ENCODE peak calls at places on chromosomes 1 and 21, in ten cellular contexts. One of them, this sample, is unnamed.

GRCh38 chr1:13699510-13699909 is 478 bp upstream of the PRDM2 start:
- DNase-seq in heart left ventricle: no peak
- DNase-seq in BE2C: no peak
- DNase-seq in HCT116: no peak
- DNase-seq in H9: peak; percentile 37
- DNase-seq in WTC11: no peak
- DNase-seq in MCF 10A: no peak
- DNase-seq in fibroblast of pulmonary artery: peak; percentile 10
- DNase-seq in CD8-positive, alpha-beta T cell: no peak
- DNase-seq in GM13976: peak; percentile 27
- DNase-seq in this sample: no peak

GRCh38 chr1:67133177-67133576 is 1.6 kb downstream of the C1orf141 start:
- DNase-seq in BE2C: no peak
- DNase-seq in GM13976: no peak
- DNase-seq in CD8-positive, alpha-beta T cell: no peak
- DNase-seq in fibroblast of pulmonary artery: no peak
- DNase-seq in WTC11: no peak
- DNase-seq in MCF 10A: no peak
- DNase-seq in heart left ventricle: no peak
- DNase-seq in H9: no peak
- DNase-seq in HCT116: no peak
- DNase-seq in this sample: no peak

GRCh38 chr1:226736908-226737818 is 1.9 kb downstream of the ITPKB start:
- DNase-seq in fibroblast of pulmonary artery: peak; percentile 39
- DNase-seq in heart left ventricle: peak; percentile 55
- DNase-seq in WTC11: peak; percentile 59
- DNase-seq in MCF 10A: no peak
- DNase-seq in H9: peak; percentile 63
- DNase-seq in BE2C: peak; percentile 61
- DNase-seq in CD8-positive, alpha-beta T cell: no peak
- DNase-seq in GM13976: peak; percentile 60
- DNase-seq in HCT116: no peak
- DNase-seq in this sample: peak; percentile 31

GRCh38 chr1:162538815-162539431 is 22.6 kb upstream of the UAP1 start:
- DNase-seq in GM13976: no peak
- DNase-seq in HCT116: peak; percentile 75
- DNase-seq in heart left ventricle: no peak
- DNase-seq in WTC11: no peak
- DNase-seq in BE2C: no peak
- DNase-seq in CD8-positive, alpha-beta T cell: no peak
- DNase-seq in MCF 10A: peak; percentile 80
- DNase-seq in H9: no peak
- DNase-seq in fibroblast of pulmonary artery: peak; percentile 88
- DNase-seq in this sample: no peak

GRCh38 chr21:44920694-44921604 is at the start of gene ITGB2:
- DNase-seq in WTC11: no peak
- DNase-seq in BE2C: no peak
- DNase-seq in heart left ventricle: peak; percentile 72
- DNase-seq in GM13976: peak; percentile 78
- DNase-seq in MCF 10A: no peak
- DNase-seq in H9: no peak
- DNase-seq in HCT116: no peak
- DNase-seq in CD8-positive, alpha-beta T cell: peak; percentile 50
- DNase-seq in fibroblast of pulmonary artery: no peak
- DNase-seq in this sample: no peak

GRCh38 chr1:96979869-96980268 is 258.3 kb downstream of the PTBP2 start:
- DNase-seq in HCT116: no peak
- DNase-seq in WTC11: no peak
- DNase-seq in MCF 10A: no peak
- DNase-seq in H9: no peak
- DNase-seq in fibroblast of pulmonary artery: no peak
- DNase-seq in heart left ventricle: no peak
- DNase-seq in GM13976: no peak
- DNase-seq in CD8-positive, alpha-beta T cell: no peak
- DNase-seq in BE2C: no peak
- DNase-seq in this sample: no peak

GRCh38 chr1:64775152-64775551 is 30.3 kb downstream of the RAVER2 start:
- DNase-seq in BE2C: no peak
- DNase-seq in WTC11: no peak
- DNase-seq in CD8-positive, alpha-beta T cell: no peak
- DNase-seq in MCF 10A: no peak
- DNase-seq in GM13976: no peak
- DNase-seq in heart left ventricle: no peak
- DNase-seq in H9: no peak
- DNase-seq in fibroblast of pulmonary artery: no peak
- DNase-seq in HCT116: no peak
- DNase-seq in this sample: no peak

GRCh38 chr21:45478115-45478801 is 64.0 kb downstream of the SLC19A1 start:
- DNase-seq in CD8-positive, alpha-beta T cell: peak; percentile 72
- DNase-seq in H9: peak; percentile 84
- DNase-seq in heart left ventricle: peak; percentile 71
- DNase-seq in HCT116: peak; percentile 12
- DNase-seq in BE2C: peak; percentile 83
- DNase-seq in GM13976: peak; percentile 89
- DNase-seq in WTC11: peak; percentile 86
- DNase-seq in fibroblast of pulmonary artery: peak; percentile 75
- DNase-seq in MCF 10A: peak; percentile 50
- DNase-seq in this sample: peak; percentile 66

GRCh38 chr1:62271932-62272728 is 47.1 kb downstream of the KANK4 start:
- DNase-seq in BE2C: peak; percentile 40
- DNase-seq in WTC11: no peak
- DNase-seq in GM13976: peak; percentile 47
- DNase-seq in HCT116: no peak
- DNase-seq in fibroblast of pulmonary artery: no peak
- DNase-seq in MCF 10A: no peak
- DNase-seq in heart left ventricle: no peak
- DNase-seq in H9: no peak
- DNase-seq in CD8-positive, alpha-beta T cell: peak; percentile 27
- DNase-seq in this sample: no peak

GRCh38 chr1:200540281-200540680 is 80.3 kb downstream of the KIF14 start:
- DNase-seq in BE2C: no peak
- DNase-seq in MCF 10A: no peak
- DNase-seq in CD8-positive, alpha-beta T cell: no peak
- DNase-seq in heart left ventricle: no peak
- DNase-seq in fibroblast of pulmonary artery: no peak
- DNase-seq in WTC11: no peak
- DNase-seq in HCT116: no peak
- DNase-seq in GM13976: no peak
- DNase-seq in H9: no peak
- DNase-seq in this sample: no peak

GRCh38 chr21:45264919-45265515 is 22.7 kb downstream of the POFUT2 start:
- DNase-seq in fibroblast of pulmonary artery: no peak
- DNase-seq in H9: peak; percentile 19
- DNase-seq in heart left ventricle: peak; percentile 15
- DNase-seq in GM13976: no peak
- DNase-seq in MCF 10A: no peak
- DNase-seq in WTC11: no peak
- DNase-seq in CD8-positive, alpha-beta T cell: no peak
- DNase-seq in HCT116: no peak
- DNase-seq in BE2C: no peak
- DNase-seq in this sample: peak; percentile 3

GRCh38 chr1:224368409-224368808 is 11.7 kb downstream of the CNIH4 start:
- DNase-seq in WTC11: no peak
- DNase-seq in BE2C: no peak
- DNase-seq in fibroblast of pulmonary artery: no peak
- DNase-seq in HCT116: no peak
- DNase-seq in heart left ventricle: no peak
- DNase-seq in GM13976: peak; percentile 50
- DNase-seq in H9: no peak
- DNase-seq in MCF 10A: no peak
- DNase-seq in CD8-positive, alpha-beta T cell: no peak
- DNase-seq in this sample: no peak

GRCh38 chr1:21326861-21327344 is 36.6 kb upstream of the ECE1 start:
- DNase-seq in WTC11: no peak
- DNase-seq in MCF 10A: no peak
- DNase-seq in GM13976: no peak
- DNase-seq in H9: no peak
- DNase-seq in CD8-positive, alpha-beta T cell: no peak
- DNase-seq in HCT116: no peak
- DNase-seq in heart left ventricle: peak; percentile 81
- DNase-seq in fibroblast of pulmonary artery: no peak
- DNase-seq in BE2C: peak; percentile 43
- DNase-seq in this sample: no peak

GRCh38 chr1:25743164-25744139 is 56.5 kb upstream of the SELENON start:
- DNase-seq in MCF 10A: no peak
- DNase-seq in heart left ventricle: peak; percentile 97
- DNase-seq in GM13976: no peak
- DNase-seq in fibroblast of pulmonary artery: peak; percentile 85
- DNase-seq in H9: no peak
- DNase-seq in HCT116: no peak
- DNase-seq in CD8-positive, alpha-beta T cell: no peak
- DNase-seq in WTC11: no peak
- DNase-seq in BE2C: peak; percentile 80
- DNase-seq in this sample: no peak

DNA sequence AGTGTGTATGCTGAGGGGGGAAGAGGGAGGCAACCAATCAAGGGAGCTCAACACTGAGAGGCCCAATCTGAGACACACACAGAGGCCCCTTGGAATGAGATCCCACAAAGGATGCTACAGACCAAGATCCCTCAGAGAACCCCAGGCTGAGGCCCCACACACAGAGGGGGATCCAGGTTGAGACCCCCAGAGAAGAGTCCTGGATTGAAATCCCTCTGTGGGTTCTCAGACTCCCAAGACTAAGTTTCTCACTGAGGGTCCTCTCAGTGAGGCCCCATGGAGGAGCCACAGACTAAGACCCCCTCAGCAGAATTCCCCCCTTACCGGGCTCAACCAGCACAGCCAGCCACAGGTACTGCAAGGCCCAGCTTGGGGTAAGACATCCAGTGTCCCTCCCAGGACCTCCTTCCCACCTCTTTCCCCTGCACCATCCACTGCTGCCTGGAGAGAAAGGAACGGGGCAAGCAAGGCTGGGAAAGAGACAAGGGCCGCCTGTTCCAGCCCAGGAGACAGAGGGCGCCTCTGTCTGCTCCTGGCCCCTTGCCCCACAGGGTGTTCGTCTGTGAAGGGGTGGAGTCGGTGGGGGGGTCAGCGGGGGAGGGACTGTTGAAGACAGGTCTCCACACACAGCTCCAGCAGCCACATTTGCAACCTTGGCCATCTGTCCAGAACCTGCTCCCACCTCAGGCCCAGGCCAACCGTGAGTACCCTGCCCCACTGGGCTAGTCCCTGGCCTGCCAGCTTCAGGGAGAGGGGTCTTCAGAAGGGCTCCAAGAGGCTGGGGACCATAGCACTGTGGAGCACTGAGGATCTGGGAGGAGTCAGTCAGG is at the start of gene S100A1:
- DNase-seq in GM13976: no peak
- DNase-seq in HCT116: no peak
- DNase-seq in CD8-positive, alpha-beta T cell: no peak
- DNase-seq in BE2C: no peak
- DNase-seq in MCF 10A: no peak
- DNase-seq in WTC11: no peak
- DNase-seq in heart left ventricle: peak; percentile 87
- DNase-seq in H9: no peak
- DNase-seq in fibroblast of pulmonary artery: no peak
- DNase-seq in this sample: no peak
- TF ChIP-seq CTCF in GM13976: no peak
- TF ChIP-seq CTCF in HCT116: no peak
- TF ChIP-seq CTCF in CD8-positive, alpha-beta T cell: no peak
- TF ChIP-seq CTCF in BE2C: no peak
- TF ChIP-seq CTCF in MCF 10A: no peak
- TF ChIP-seq CTCF in WTC11: peak; percentile 27
- TF ChIP-seq CTCF in heart left ventricle: no peak
- TF ChIP-seq CTCF in H9: no peak
- TF ChIP-seq CTCF in fibroblast of pulmonary artery: no peak
- TF ChIP-seq CTCF in this sample: peak; percentile 3

GRCh38 chr1:164673584-164674214 is 114.7 kb downstream of the PBX1 start:
- DNase-seq in H9: peak; percentile 65
- DNase-seq in heart left ventricle: no peak
- DNase-seq in MCF 10A: peak; percentile 45
- DNase-seq in CD8-positive, alpha-beta T cell: no peak
- DNase-seq in BE2C: peak; percentile 67
- DNase-seq in WTC11: peak; percentile 72
- DNase-seq in HCT116: no peak
- DNase-seq in fibroblast of pulmonary artery: no peak
- DNase-seq in GM13976: no peak
- DNase-seq in this sample: no peak
- TF ChIP-seq CTCF in H9: peak; percentile 96
- TF ChIP-seq CTCF in heart left ventricle: peak; percentile 39
- TF ChIP-seq CTCF in MCF 10A: peak; percentile 60
- TF ChIP-seq CTCF in CD8-positive, alpha-beta T cell: no peak
- TF ChIP-seq CTCF in BE2C: peak; percentile 92
- TF ChIP-seq CTCF in WTC11: peak; percentile 92
- TF ChIP-seq CTCF in HCT116: peak; percentile 40
- TF ChIP-seq CTCF in fibroblast of pulmonary artery: peak; percentile 51
- TF ChIP-seq CTCF in GM13976: peak; percentile 12
- TF ChIP-seq CTCF in this sample: peak; percentile 61

GRCh38 chr1:194809665-194810064 is 1623.3 kb upstream of the B3GALT2 start:
- DNase-seq in H9: no peak
- DNase-seq in MCF 10A: no peak
- DNase-seq in CD8-positive, alpha-beta T cell: no peak
- DNase-seq in fibroblast of pulmonary artery: no peak
- DNase-seq in GM13976: no peak
- DNase-seq in heart left ventricle: no peak
- DNase-seq in HCT116: no peak
- DNase-seq in WTC11: no peak
- DNase-seq in BE2C: peak; percentile 22
- DNase-seq in this sample: no peak
- TF ChIP-seq CTCF in H9: no peak
- TF ChIP-seq CTCF in MCF 10A: no peak
- TF ChIP-seq CTCF in CD8-positive, alpha-beta T cell: no peak
- TF ChIP-seq CTCF in fibroblast of pulmonary artery: no peak
- TF ChIP-seq CTCF in GM13976: peak; percentile 8
- TF ChIP-seq CTCF in heart left ventricle: no peak
- TF ChIP-seq CTCF in HCT116: peak; percentile 36
- TF ChIP-seq CTCF in WTC11: no peak
- TF ChIP-seq CTCF in BE2C: no peak
- TF ChIP-seq CTCF in this sample: no peak

DNA sequence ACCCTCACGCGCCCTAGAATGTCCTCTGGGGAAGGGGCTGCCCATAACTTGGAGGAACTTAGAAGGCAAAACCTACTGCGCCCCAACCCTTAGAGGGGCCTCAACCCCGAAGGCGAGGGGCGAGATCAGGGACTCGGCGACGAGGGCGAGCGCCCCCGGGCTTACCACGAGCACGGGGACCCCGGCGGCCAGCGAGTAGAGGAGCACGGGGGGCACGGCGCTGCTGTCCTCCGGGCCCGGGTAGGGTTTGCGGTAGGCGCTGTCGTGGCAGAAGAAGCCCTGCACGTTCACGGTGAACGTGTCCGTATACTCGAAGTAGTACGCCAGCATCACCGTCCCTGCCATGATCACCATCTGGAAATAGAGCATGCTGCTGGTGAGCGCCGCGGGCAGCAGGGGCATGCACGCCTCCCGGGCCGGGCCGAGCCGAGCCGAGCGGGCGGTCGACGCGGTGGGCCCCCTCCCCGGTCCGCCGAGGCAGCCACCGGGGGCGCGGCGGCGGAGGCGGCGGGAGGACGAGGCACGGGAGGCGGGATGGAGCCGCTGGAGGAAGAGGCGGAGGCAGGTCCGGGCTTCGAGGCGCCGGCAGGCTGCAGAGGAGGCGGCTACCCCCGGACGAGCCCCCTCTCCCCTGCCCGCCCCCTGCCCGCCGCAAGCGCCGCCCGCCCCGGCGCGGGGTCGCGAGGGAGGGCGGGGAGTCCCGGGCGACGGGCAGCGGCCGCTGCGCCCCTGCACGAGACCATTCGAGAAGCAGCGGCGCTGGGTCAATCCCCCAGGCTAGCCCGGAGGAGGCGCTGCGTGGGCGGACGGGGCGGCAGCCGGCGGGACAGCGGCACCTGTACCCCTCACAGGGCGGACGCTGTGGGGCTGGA is at the start of gene PLPPR5:
- DNase-seq in WTC11: peak; percentile 70
- DNase-seq in fibroblast of pulmonary artery: peak; percentile 26
- DNase-seq in MCF 10A: no peak
- DNase-seq in BE2C: peak; percentile 78
- DNase-seq in heart left ventricle: peak; percentile 24
- DNase-seq in GM13976: peak; percentile 27
- DNase-seq in CD8-positive, alpha-beta T cell: no peak
- DNase-seq in HCT116: no peak
- DNase-seq in H9: peak; percentile 61
- DNase-seq in this sample: peak; percentile 45
- TF ChIP-seq CTCF in WTC11: no peak
- TF ChIP-seq CTCF in fibroblast of pulmonary artery: no peak
- TF ChIP-seq CTCF in MCF 10A: no peak
- TF ChIP-seq CTCF in BE2C: peak; percentile 29
- TF ChIP-seq CTCF in heart left ventricle: no peak
- TF ChIP-seq CTCF in GM13976: no peak
- TF ChIP-seq CTCF in CD8-positive, alpha-beta T cell: no peak
- TF ChIP-seq CTCF in HCT116: no peak
- TF ChIP-seq CTCF in H9: no peak
- TF ChIP-seq CTCF in this sample: peak; percentile 36

This sample was measured in progenitor cell of endocrine pancreas.